ENCODE peak calls at places on chromosome 11, in eight cellular contexts. One of them, this sample, is unnamed.

GRCh38 chr11:124746621-124747243 is 5.3 kb downstream of the VSIG2 start:
- DNase-seq in OCI-M1: peak
- DNase-seq in left lung: peak
- DNase-seq in activated T-helper 1 cell treated with anti-CD3 and anti-CD28 coated beads, Interleukin-2, amount 50 U/mL, for 16 hours: peak
- DNase-seq in T follicular helper cell: peak
- DNase-seq in mucosa of descending colon: peak
- DNase-seq in M059J: peak
- DNase-seq in dermis microvascular lymphatic vessel endothelial cell: peak
- DNase-seq in this sample: peak

GRCh38 chr11:81237139-81237538 is 1496.5 kb downstream of the FAM181B start:
- DNase-seq in OCI-M1: peak
- DNase-seq in left lung: no peak
- DNase-seq in activated T-helper 1 cell treated with anti-CD3 and anti-CD28 coated beads, Interleukin-2, amount 50 U/mL, for 16 hours: no peak
- DNase-seq in T follicular helper cell: no peak
- DNase-seq in mucosa of descending colon: no peak
- DNase-seq in M059J: peak
- DNase-seq in dermis microvascular lymphatic vessel endothelial cell: no peak
- DNase-seq in this sample: no peak

GRCh38 chr11:43359432-43359818 is 705 bp downstream of the TTC17 start:
- DNase-seq in OCI-M1: peak
- DNase-seq in left lung: no peak
- DNase-seq in activated T-helper 1 cell treated with anti-CD3 and anti-CD28 coated beads, Interleukin-2, amount 50 U/mL, for 16 hours: no peak
- DNase-seq in T follicular helper cell: no peak
- DNase-seq in mucosa of descending colon: no peak
- DNase-seq in M059J: peak
- DNase-seq in dermis microvascular lymphatic vessel endothelial cell: no peak
- DNase-seq in this sample: no peak

GRCh38 chr11:78020248-78020647 is 2.8 kb downstream of the KCTD14 start:
- DNase-seq in OCI-M1: no peak
- DNase-seq in left lung: no peak
- DNase-seq in activated T-helper 1 cell treated with anti-CD3 and anti-CD28 coated beads, Interleukin-2, amount 50 U/mL, for 16 hours: no peak
- DNase-seq in T follicular helper cell: no peak
- DNase-seq in mucosa of descending colon: no peak
- DNase-seq in M059J: peak
- DNase-seq in dermis microvascular lymphatic vessel endothelial cell: no peak
- DNase-seq in this sample: no peak

GRCh38 chr11:96551136-96551535 is 161.3 kb downstream of the JRKL start:
- DNase-seq in OCI-M1: no peak
- DNase-seq in left lung: no peak
- DNase-seq in activated T-helper 1 cell treated with anti-CD3 and anti-CD28 coated beads, Interleukin-2, amount 50 U/mL, for 16 hours: no peak
- DNase-seq in T follicular helper cell: no peak
- DNase-seq in mucosa of descending colon: no peak
- DNase-seq in M059J: no peak
- DNase-seq in dermis microvascular lymphatic vessel endothelial cell: no peak
- DNase-seq in this sample: no peak

GRCh38 chr11:60165538-60165937 is 17.3 kb downstream of the MS4A6A start:
- DNase-seq in OCI-M1: peak
- DNase-seq in left lung: no peak
- DNase-seq in activated T-helper 1 cell treated with anti-CD3 and anti-CD28 coated beads, Interleukin-2, amount 50 U/mL, for 16 hours: no peak
- DNase-seq in T follicular helper cell: no peak
- DNase-seq in mucosa of descending colon: no peak
- DNase-seq in M059J: peak
- DNase-seq in dermis microvascular lymphatic vessel endothelial cell: peak
- DNase-seq in this sample: no peak

GRCh38 chr11:10329935-10330334 is 25.1 kb downstream of the ADM start:
- DNase-seq in OCI-M1: no peak
- DNase-seq in left lung: no peak
- DNase-seq in activated T-helper 1 cell treated with anti-CD3 and anti-CD28 coated beads, Interleukin-2, amount 50 U/mL, for 16 hours: no peak
- DNase-seq in T follicular helper cell: no peak
- DNase-seq in mucosa of descending colon: no peak
- DNase-seq in M059J: peak
- DNase-seq in dermis microvascular lymphatic vessel endothelial cell: no peak
- DNase-seq in this sample: no peak

GRCh38 chr11:107123022-107123421 is 104.7 kb upstream of the GUCY1A2 start:
- DNase-seq in OCI-M1: no peak
- DNase-seq in left lung: no peak
- DNase-seq in activated T-helper 1 cell treated with anti-CD3 and anti-CD28 coated beads, Interleukin-2, amount 50 U/mL, for 16 hours: no peak
- DNase-seq in T follicular helper cell: no peak
- DNase-seq in mucosa of descending colon: no peak
- DNase-seq in M059J: no peak
- DNase-seq in dermis microvascular lymphatic vessel endothelial cell: no peak
- DNase-seq in this sample: no peak

GRCh38 chr11:36609383-36609782 is 11.3 kb upstream of the RAG2 start:
- DNase-seq in OCI-M1: peak
- DNase-seq in left lung: no peak
- DNase-seq in activated T-helper 1 cell treated with anti-CD3 and anti-CD28 coated beads, Interleukin-2, amount 50 U/mL, for 16 hours: no peak
- DNase-seq in T follicular helper cell: no peak
- DNase-seq in mucosa of descending colon: no peak
- DNase-seq in M059J: no peak
- DNase-seq in dermis microvascular lymphatic vessel endothelial cell: no peak
- DNase-seq in this sample: no peak

GRCh38 chr11:44527476-44527875 is 38.0 kb upstream of the CD82 start:
- DNase-seq in OCI-M1: no peak
- DNase-seq in left lung: no peak
- DNase-seq in activated T-helper 1 cell treated with anti-CD3 and anti-CD28 coated beads, Interleukin-2, amount 50 U/mL, for 16 hours: no peak
- DNase-seq in T follicular helper cell: no peak
- DNase-seq in mucosa of descending colon: no peak
- DNase-seq in M059J: no peak
- DNase-seq in dermis microvascular lymphatic vessel endothelial cell: no peak
- DNase-seq in this sample: no peak

GRCh38 chr11:117099681-117100080 is 1.5 kb upstream of the SIK3 start:
- DNase-seq in OCI-M1: no peak
- DNase-seq in left lung: no peak
- DNase-seq in activated T-helper 1 cell treated with anti-CD3 and anti-CD28 coated beads, Interleukin-2, amount 50 U/mL, for 16 hours: no peak
- DNase-seq in T follicular helper cell: no peak
- DNase-seq in mucosa of descending colon: no peak
- DNase-seq in M059J: no peak
- DNase-seq in dermis microvascular lymphatic vessel endothelial cell: no peak
- DNase-seq in this sample: no peak

GRCh38 chr11:117839234-117839882 is 14.8 kb upstream of the FXYD2 start:
- DNase-seq in OCI-M1: peak
- DNase-seq in left lung: no peak
- DNase-seq in activated T-helper 1 cell treated with anti-CD3 and anti-CD28 coated beads, Interleukin-2, amount 50 U/mL, for 16 hours: no peak
- DNase-seq in T follicular helper cell: no peak
- DNase-seq in mucosa of descending colon: peak
- DNase-seq in M059J: no peak
- DNase-seq in dermis microvascular lymphatic vessel endothelial cell: no peak
- DNase-seq in this sample: no peak

GRCh38 chr11:19683141-19683805 is 29.4 kb upstream of the NAV2 start:
- DNase-seq in OCI-M1: no peak
- DNase-seq in left lung: no peak
- DNase-seq in activated T-helper 1 cell treated with anti-CD3 and anti-CD28 coated beads, Interleukin-2, amount 50 U/mL, for 16 hours: no peak
- DNase-seq in T follicular helper cell: no peak
- DNase-seq in mucosa of descending colon: no peak
- DNase-seq in M059J: peak
- DNase-seq in dermis microvascular lymphatic vessel endothelial cell: no peak
- DNase-seq in this sample: no peak

GRCh38 chr11:12159351-12160099 is 49.1 kb downstream of the MICAL2 start:
- DNase-seq in OCI-M1: peak
- DNase-seq in left lung: peak
- DNase-seq in activated T-helper 1 cell treated with anti-CD3 and anti-CD28 coated beads, Interleukin-2, amount 50 U/mL, for 16 hours: no peak
- DNase-seq in T follicular helper cell: no peak
- DNase-seq in mucosa of descending colon: no peak
- DNase-seq in M059J: peak
- DNase-seq in dermis microvascular lymphatic vessel endothelial cell: no peak
- DNase-seq in this sample: no peak

GRCh38 chr11:61781585-61781984 is 10.8 kb downstream of the TMEM258 start:
- DNase-seq in OCI-M1: no peak
- DNase-seq in left lung: no peak
- DNase-seq in activated T-helper 1 cell treated with anti-CD3 and anti-CD28 coated beads, Interleukin-2, amount 50 U/mL, for 16 hours: no peak
- DNase-seq in T follicular helper cell: no peak
- DNase-seq in mucosa of descending colon: no peak
- DNase-seq in M059J: no peak
- DNase-seq in dermis microvascular lymphatic vessel endothelial cell: no peak
- DNase-seq in this sample: no peak

GRCh38 chr11:78417888-78418583 is 416 bp upstream of the GAB2 start:
- DNase-seq in OCI-M1: peak
- DNase-seq in left lung: peak
- DNase-seq in activated T-helper 1 cell treated with anti-CD3 and anti-CD28 coated beads, Interleukin-2, amount 50 U/mL, for 16 hours: peak
- DNase-seq in T follicular helper cell: peak
- DNase-seq in mucosa of descending colon: peak
- DNase-seq in M059J: peak
- DNase-seq in dermis microvascular lymphatic vessel endothelial cell: no peak
- DNase-seq in this sample: peak

GRCh38 chr11:77487790-77488189 is 13.9 kb upstream of the PAK1 start:
- DNase-seq in OCI-M1: no peak
- DNase-seq in left lung: no peak
- DNase-seq in activated T-helper 1 cell treated with anti-CD3 and anti-CD28 coated beads, Interleukin-2, amount 50 U/mL, for 16 hours: no peak
- DNase-seq in T follicular helper cell: no peak
- DNase-seq in mucosa of descending colon: no peak
- DNase-seq in M059J: no peak
- DNase-seq in dermis microvascular lymphatic vessel endothelial cell: no peak
- DNase-seq in this sample: no peak

GRCh38 chr11:72578991-72579815 is 95.0 kb downstream of the PDE2A start:
- DNase-seq in OCI-M1: no peak
- DNase-seq in left lung: peak
- DNase-seq in activated T-helper 1 cell treated with anti-CD3 and anti-CD28 coated beads, Interleukin-2, amount 50 U/mL, for 16 hours: no peak
- DNase-seq in T follicular helper cell: no peak
- DNase-seq in mucosa of descending colon: no peak
- DNase-seq in M059J: no peak
- DNase-seq in dermis microvascular lymphatic vessel endothelial cell: no peak
- DNase-seq in this sample: no peak

GRCh38 chr11:29018631-29019030 is 910.4 kb downstream of the METTL15 start:
- DNase-seq in OCI-M1: no peak
- DNase-seq in left lung: no peak
- DNase-seq in activated T-helper 1 cell treated with anti-CD3 and anti-CD28 coated beads, Interleukin-2, amount 50 U/mL, for 16 hours: no peak
- DNase-seq in T follicular helper cell: no peak
- DNase-seq in mucosa of descending colon: no peak
- DNase-seq in M059J: peak
- DNase-seq in dermis microvascular lymphatic vessel endothelial cell: peak
- DNase-seq in this sample: no peak

GRCh38 chr11:131690776-131691557 is 320.6 kb downstream of the NTM start:
- DNase-seq in OCI-M1: no peak
- DNase-seq in left lung: no peak
- DNase-seq in activated T-helper 1 cell treated with anti-CD3 and anti-CD28 coated beads, Interleukin-2, amount 50 U/mL, for 16 hours: no peak
- DNase-seq in T follicular helper cell: no peak
- DNase-seq in mucosa of descending colon: no peak
- DNase-seq in M059J: no peak
- DNase-seq in dermis microvascular lymphatic vessel endothelial cell: no peak
- DNase-seq in this sample: no peak

GRCh38 chr11:44711113-44711512 is 15.6 kb upstream of the TSPAN18 start:
- DNase-seq in OCI-M1: no peak
- DNase-seq in left lung: no peak
- DNase-seq in activated T-helper 1 cell treated with anti-CD3 and anti-CD28 coated beads, Interleukin-2, amount 50 U/mL, for 16 hours: no peak
- DNase-seq in T follicular helper cell: no peak
- DNase-seq in mucosa of descending colon: no peak
- DNase-seq in M059J: no peak
- DNase-seq in dermis microvascular lymphatic vessel endothelial cell: no peak
- DNase-seq in this sample: no peak

GRCh38 chr11:109432105-109432504 is 10.1 kb downstream of the C11orf87 start:
- DNase-seq in OCI-M1: no peak
- DNase-seq in left lung: no peak
- DNase-seq in activated T-helper 1 cell treated with anti-CD3 and anti-CD28 coated beads, Interleukin-2, amount 50 U/mL, for 16 hours: no peak
- DNase-seq in T follicular helper cell: no peak
- DNase-seq in mucosa of descending colon: no peak
- DNase-seq in M059J: peak
- DNase-seq in dermis microvascular lymphatic vessel endothelial cell: no peak
- DNase-seq in this sample: no peak

GRCh38 chr11:9642894-9643293 is 21.0 kb upstream of the SWAP70 start:
- DNase-seq in OCI-M1: no peak
- DNase-seq in left lung: no peak
- DNase-seq in activated T-helper 1 cell treated with anti-CD3 and anti-CD28 coated beads, Interleukin-2, amount 50 U/mL, for 16 hours: no peak
- DNase-seq in T follicular helper cell: no peak
- DNase-seq in mucosa of descending colon: no peak
- DNase-seq in M059J: no peak
- DNase-seq in dermis microvascular lymphatic vessel endothelial cell: no peak
- DNase-seq in this sample: no peak

GRCh38 chr11:67613313-67613959 is 6.7 kb downstream of the NDUFV1 start:
- DNase-seq in OCI-M1: no peak
- DNase-seq in left lung: no peak
- DNase-seq in activated T-helper 1 cell treated with anti-CD3 and anti-CD28 coated beads, Interleukin-2, amount 50 U/mL, for 16 hours: no peak
- DNase-seq in T follicular helper cell: no peak
- DNase-seq in mucosa of descending colon: no peak
- DNase-seq in M059J: no peak
- DNase-seq in dermis microvascular lymphatic vessel endothelial cell: no peak
- DNase-seq in this sample: no peak

GRCh38 chr11:23539556-23539955 is 679.3 kb upstream of the CCDC179 start:
- DNase-seq in OCI-M1: no peak
- DNase-seq in left lung: no peak
- DNase-seq in activated T-helper 1 cell treated with anti-CD3 and anti-CD28 coated beads, Interleukin-2, amount 50 U/mL, for 16 hours: no peak
- DNase-seq in T follicular helper cell: no peak
- DNase-seq in mucosa of descending colon: no peak
- DNase-seq in M059J: peak
- DNase-seq in dermis microvascular lymphatic vessel endothelial cell: no peak
- DNase-seq in this sample: no peak

GRCh38 chr11:92449780-92450179 is 225.2 kb downstream of the FAT3 start:
- DNase-seq in OCI-M1: no peak
- DNase-seq in left lung: no peak
- DNase-seq in activated T-helper 1 cell treated with anti-CD3 and anti-CD28 coated beads, Interleukin-2, amount 50 U/mL, for 16 hours: no peak
- DNase-seq in T follicular helper cell: no peak
- DNase-seq in mucosa of descending colon: no peak
- DNase-seq in M059J: no peak
- DNase-seq in dermis microvascular lymphatic vessel endothelial cell: no peak
- DNase-seq in this sample: no peak

GRCh38 chr11:9276571-9276970 is 11.4 kb upstream of the DENND5A start:
- DNase-seq in OCI-M1: peak
- DNase-seq in left lung: no peak
- DNase-seq in activated T-helper 1 cell treated with anti-CD3 and anti-CD28 coated beads, Interleukin-2, amount 50 U/mL, for 16 hours: no peak
- DNase-seq in T follicular helper cell: no peak
- DNase-seq in mucosa of descending colon: no peak
- DNase-seq in M059J: peak
- DNase-seq in dermis microvascular lymphatic vessel endothelial cell: no peak
- DNase-seq in this sample: no peak

GRCh38 chr11:3885855-3886254 is 30.4 kb downstream of the STIM1 start:
- DNase-seq in OCI-M1: no peak
- DNase-seq in left lung: no peak
- DNase-seq in activated T-helper 1 cell treated with anti-CD3 and anti-CD28 coated beads, Interleukin-2, amount 50 U/mL, for 16 hours: no peak
- DNase-seq in T follicular helper cell: no peak
- DNase-seq in mucosa of descending colon: no peak
- DNase-seq in M059J: peak
- DNase-seq in dermis microvascular lymphatic vessel endothelial cell: no peak
- DNase-seq in this sample: no peak

GRCh38 chr11:68550485-68550817 is 89.9 kb downstream of the PPP6R3 start:
- DNase-seq in OCI-M1: no peak
- DNase-seq in left lung: no peak
- DNase-seq in activated T-helper 1 cell treated with anti-CD3 and anti-CD28 coated beads, Interleukin-2, amount 50 U/mL, for 16 hours: no peak
- DNase-seq in T follicular helper cell: no peak
- DNase-seq in mucosa of descending colon: no peak
- DNase-seq in M059J: no peak
- DNase-seq in dermis microvascular lymphatic vessel endothelial cell: peak
- DNase-seq in this sample: no peak

GRCh38 chr11:117456027-117456720 is 128.5 kb downstream of the CEP164 start:
- DNase-seq in OCI-M1: no peak
- DNase-seq in left lung: no peak
- DNase-seq in activated T-helper 1 cell treated with anti-CD3 and anti-CD28 coated beads, Interleukin-2, amount 50 U/mL, for 16 hours: no peak
- DNase-seq in T follicular helper cell: no peak
- DNase-seq in mucosa of descending colon: no peak
- DNase-seq in M059J: no peak
- DNase-seq in dermis microvascular lymphatic vessel endothelial cell: no peak
- DNase-seq in this sample: no peak